ENCODE peak calls at places on chromosomes 4 and X, in six cellular contexts. P, A, C, X, K and T are unnamed samples.

GRCh38 chrX:86012188-86012587 is 35.2 kb downstream of the CHM start:
- DNase-seq in P (no peak), K (no peak), C (no peak), A (no peak), X (no peak), T (no peak)

GRCh38 chr4:153204247-153205027 is at the start of gene TRIM2:
- DNase-seq in A (peak; percentile 92), K (peak; percentile 80), X (no peak), C (peak; percentile 84), P (peak; percentile 63), T (peak; percentile 77)

GRCh38 chrX:21487832-21488231 is 113.6 kb downstream of the CNKSR2 start:
- DNase-seq in X (no peak), P (no peak), K (no peak), A (no peak), C (no peak), T (no peak)

GRCh38 chrX:39477438-39478120 is 620.2 kb downstream of the BCOR start:
- DNase-seq in C (no peak), A (peak; percentile 87), X (no peak), K (peak; percentile 69), P (no peak), T (no peak)

GRCh38 chrX:151153086-151153485 is 23.3 kb upstream of the GPR50 start:
- DNase-seq in X (no peak), P (no peak), K (no peak), A (no peak), C (no peak), T (no peak)

GRCh38 chr4:139603576-139604387 is 47.8 kb upstream of the SETD7 start:
- DNase-seq in X (peak; percentile 38), C (no peak), A (no peak), P (no peak), K (no peak), T (peak; percentile 73)

GRCh38 chrX:9525511-9526248 is 60.8 kb downstream of the TBL1X start:
- DNase-seq in P (no peak), K (no peak), A (no peak), X (no peak), C (no peak), T (no peak)

GRCh38 chrX:41734530-41734929 is 10.5 kb downstream of the GPR82 start:
- DNase-seq in K (no peak), C (no peak), A (no peak), P (no peak), X (peak; percentile 15), T (no peak)

GRCh38 chrX:135384161-135384836 is 37.4 kb upstream of the SMIM10L2A start:
- DNase-seq in X (no peak), A (no peak), K (no peak), P (no peak), C (no peak), T (no peak)

GRCh38 chrX:98067611-98068010 is 1183.9 kb downstream of the RPA4 start:
- DNase-seq in K (no peak), C (no peak), A (no peak), P (no peak), X (no peak), T (no peak)

GRCh38 chrX:80747832-80748231 is 61.8 kb downstream of the BRWD3 start:
- DNase-seq in A (no peak), P (no peak), X (no peak), C (no peak), K (no peak), T (no peak)

GRCh38 chr4:87192155-87192919 is 28.1 kb downstream of the KLHL8 start:
- DNase-seq in K (no peak), A (no peak), X (no peak), P (no peak), C (no peak), T (no peak)

GRCh38 chr4:36152712-36153111 is 91.6 kb downstream of the ARAP2 start:
- DNase-seq in A (no peak), P (no peak), X (no peak), C (no peak), K (no peak), T (no peak)

GRCh38 chr4:48722509-48723446 is 57.3 kb downstream of the FRYL start:
- DNase-seq in A (no peak), C (no peak), P (no peak), X (no peak), K (no peak), T (no peak)

GRCh38 chrX:8731579-8732395 is at the start of gene ANOS1:
- DNase-seq in C (peak; percentile 64), A (no peak), K (no peak), P (peak; percentile 62), X (no peak), T (peak; percentile 83)

GRCh38 chr4:19850909-19851308 is 400.8 kb upstream of the SLIT2 start:
- DNase-seq in A (no peak), X (no peak), K (no peak), C (no peak), P (no peak), T (no peak)

GRCh38 chrX:41580423-41581064 is 108.2 kb upstream of the GPR34 start:
- DNase-seq in C (no peak), K (no peak), P (no peak), A (no peak), X (no peak), T (no peak)

GRCh38 chrX:99887918-99888317 is 522.2 kb downstream of the PCDH19 start:
- DNase-seq in X (no peak), P (no peak), A (no peak), C (no peak), K (no peak), T (no peak)

GRCh38 chr4:109921384-109921808 is 8.7 kb downstream of the EGF start:
- DNase-seq in A (no peak), C (no peak), P (no peak), K (no peak), X (peak; percentile 18), T (no peak)

GRCh38 chrX:129768186-129768585 is 11.6 kb upstream of the SASH3 start:
- DNase-seq in C (no peak), X (no peak), A (no peak), P (no peak), K (no peak), T (no peak)

GRCh38 chrX:41558531-41558930 is 111.4 kb downstream of the NYX start:
- DNase-seq in P (no peak), X (peak; percentile 14), K (no peak), A (no peak), C (no peak), T (no peak)

GRCh38 chr4:169399976-169400767 is 129.4 kb upstream of the SH3RF1 start:
- DNase-seq in P (no peak), X (no peak), K (no peak), A (no peak), C (no peak), T (no peak)

GRCh38 chrX:1713296-1713695 is 98.4 kb downstream of the ASMT start:
- DNase-seq in X (no peak), P (no peak), A (no peak), K (no peak), C (no peak), T (no peak)

GRCh38 chr4:112766422-112766821 is 129.5 kb downstream of the LARP7 start:
- DNase-seq in P (no peak), C (no peak), K (no peak), A (no peak), X (no peak), T (peak; percentile 65)

GRCh38 chrX:80602017-80602765 is 181.9 kb downstream of the TENT5D start:
- DNase-seq in K (no peak), X (no peak), C (no peak), A (no peak), P (no peak), T (peak; percentile 13)

GRCh38 chr4:139154538-139154937 is 22.5 kb downstream of the ELF2 start:
- DNase-seq in A (no peak), C (no peak), P (no peak), X (no peak), K (no peak), T (no peak)

DNA sequence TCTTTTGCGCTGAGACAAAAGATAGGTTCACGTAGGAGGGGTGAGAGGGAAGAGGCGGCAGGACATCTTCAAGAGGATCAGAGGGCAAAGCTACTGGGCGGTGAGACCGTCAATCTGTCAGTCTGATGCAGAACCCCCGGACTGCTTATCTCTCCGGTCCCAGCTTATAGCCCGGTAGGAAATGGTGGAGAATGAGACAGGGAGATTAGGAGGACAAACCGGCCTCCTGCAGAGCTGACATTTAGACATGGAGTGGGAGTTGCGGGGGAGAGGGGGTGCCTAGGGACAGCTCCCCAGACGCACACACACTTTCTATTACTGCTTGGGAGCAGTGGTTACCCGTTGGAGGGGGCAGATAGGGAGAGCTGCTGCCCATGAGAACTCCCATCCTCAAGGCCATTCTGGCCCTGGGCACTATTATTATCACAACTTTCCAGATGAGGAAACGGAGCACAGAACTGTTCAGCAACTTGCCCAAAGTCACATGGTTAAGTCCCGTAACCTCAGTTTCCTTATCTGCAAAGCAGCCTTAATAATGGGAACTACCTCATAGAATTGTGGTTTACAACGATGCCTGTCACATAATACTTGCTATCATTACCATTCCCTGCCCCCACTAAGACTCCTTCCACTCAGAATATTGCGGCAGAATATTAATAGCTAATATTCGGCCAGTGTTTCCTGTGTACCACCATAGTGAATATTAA is 1.1 kb upstream of the HDAC6 start:
- DNase-seq in C (no peak), X (no peak), P (peak; percentile 30), A (peak; percentile 69), K (no peak), T (peak; percentile 18)
- TF ChIP-seq POLR2A in C (no peak), X (no peak), P (no peak), A (no peak), K (no peak), T (no peak)

GRCh38 chr4:31692407-31692940 is 972.3 kb downstream of the PCDH7 start:
- DNase-seq in C (no peak), A (no peak), X (no peak), K (no peak), P (no peak), T (no peak)
- TF ChIP-seq CTCF in C (no peak), A (no peak), X (peak; percentile 8), K (no peak), P (no peak), T (no peak)

GRCh38 chr4:17812125-17812524 is 1.3 kb downstream of the NCAPG start:
- DNase-seq in K (no peak), X (no peak), P (no peak), C (no peak), A (no peak), T (no peak)
- H3K4me3 ChIP-seq in K (no peak overlapping the region), X (peak overlapping the region; percentile 75), P (no peak overlapping the region), C (no peak overlapping the region), A (no peak overlapping the region), T (no peak overlapping the region)

GRCh38 chr4:186630128-186630527 is 74.8 kb upstream of the MTNR1A start:
- DNase-seq in P (no peak), K (no peak), X (no peak), A (no peak), C (no peak), T (no peak)

GRCh38 chr4:186634591-186635128 is 79.3 kb upstream of the MTNR1A start:
- DNase-seq in C (no peak), K (no peak), X (no peak), A (no peak), P (no peak), T (no peak)

GRCh38 chr4:186628058-186628711 is 72.8 kb upstream of the MTNR1A start:
- DNase-seq in A (no peak), C (no peak), P (no peak), K (no peak), X (no peak), T (no peak)

DNA sequence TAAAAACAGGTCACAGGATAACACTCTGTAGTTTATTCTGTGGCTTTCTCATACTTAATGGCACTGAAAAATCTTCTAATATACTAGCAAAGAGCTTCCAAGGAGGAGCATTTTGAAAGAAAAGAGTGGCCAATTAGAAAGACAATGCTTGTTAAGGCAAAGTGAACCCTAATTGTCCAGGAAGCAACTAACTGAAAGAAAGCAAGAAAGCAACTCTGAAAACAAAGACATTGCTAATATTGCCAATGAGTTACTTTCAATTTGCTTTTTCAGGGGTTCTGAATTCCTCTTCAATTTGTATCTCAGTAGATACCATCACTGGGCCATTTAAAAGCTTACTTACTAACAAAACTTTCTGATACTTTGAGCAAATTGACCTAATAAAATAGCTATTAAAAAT is 78.5 kb upstream of the MTNR1A start:
- DNase-seq in P (no peak), A (no peak), K (no peak), C (no peak), X (no peak), T (no peak)
- TF ChIP-seq POLR2A in P (no peak), A (no peak), K (no peak), C (no peak), X (no peak), T (no peak)